ENCODE peak calls at places on chromosomes 2 and 18, in six cellular contexts. A is fibroblast of the aortic adventitia, N is T-helper 1 cell, O is NCI-H774, E is LoVo, Z is HL-60. V is an unnamed sample.

GRCh38 chr18:77086656-77087390 is 45.8 kb downstream of the MBP start:
- DNase-seq in O (no peak), Z (no peak), A (peak), N (no peak), E (no peak), V (no peak)

GRCh38 chr2:98715812-98716451 is 15.0 kb downstream of the MGAT4A start:
- DNase-seq in Z (no peak), O (no peak), E (no peak), A (no peak), N (no peak), V (no peak)

GRCh38 chr2:75622500-75622899 is 24.1 kb upstream of the MRPL19 start:
- DNase-seq in E (no peak), A (no peak), Z (no peak), N (no peak), O (no peak), V (no peak)

GRCh38 chr2:101884423-101884822 is 107.3 kb upstream of the IL1R2 start:
- DNase-seq in E (no peak), Z (no peak), A (no peak), N (no peak), O (no peak), V (no peak)

GRCh38 chr2:41836944-41837343 is 210.9 kb upstream of the PKDCC start:
- DNase-seq in N (peak), O (no peak), E (peak), Z (no peak), A (peak), V (no peak)

GRCh38 chr18:63397349-63397748 is 24.9 kb downstream of the VPS4B start:
- DNase-seq in O (no peak), N (no peak), Z (no peak), E (no peak), A (no peak), V (no peak)

GRCh38 chr2:109256921-109257320 is 127.9 kb downstream of the SH3RF3 start:
- DNase-seq in Z (no peak), E (no peak), N (no peak), O (no peak), A (peak), V (no peak)

GRCh38 chr18:51077217-51077616 is 47.2 kb downstream of the SMAD4 start:
- DNase-seq in A (no peak), O (no peak), N (no peak), Z (no peak), E (no peak), V (no peak)

GRCh38 chr18:69945220-69946114 is 2.2 kb downstream of the CD226 start:
- DNase-seq in Z (no peak), O (no peak), A (no peak), E (no peak), N (peak), V (no peak)

GRCh38 chr2:229154381-229154780 is 116.7 kb downstream of the PID1 start:
- DNase-seq in Z (no peak), A (peak), N (no peak), E (peak), O (no peak), V (no peak)

GRCh38 chr2:168573128-168573903 is 117.2 kb downstream of the CERS6 start:
- DNase-seq in O (no peak), N (no peak), Z (no peak), E (no peak), A (peak), V (no peak)

GRCh38 chr2:101540518-101540917 is 65.6 kb upstream of the RFX8 start:
- DNase-seq in E (no peak), Z (no peak), N (no peak), A (peak), O (no peak), V (no peak)

GRCh38 chr18:21949326-21950015 is 208.9 kb downstream of the MIB1 start:
- DNase-seq in O (no peak), Z (no peak), N (no peak), E (peak), A (no peak), V (no peak)

GRCh38 chr2:41729800-41730364 is 317.9 kb upstream of the PKDCC start:
- DNase-seq in O (no peak), A (no peak), E (no peak), N (no peak), Z (no peak), V (no peak)

GRCh38 chr18:22846088-22846683 is 86.9 kb upstream of the RBBP8 start:
- DNase-seq in E (no peak), O (peak), Z (no peak), A (peak), N (no peak), V (no peak)